ENCODE peak calls at places on chromosome 1, in seven cellular contexts. H, C, P, T, I, S and Y are unnamed samples.

GRCh38 chr1:116725798-116726197 is 28.4 kb upstream of the CD2 start:
- DNase-seq in C (no peak), S (peak), P (no peak), H (no peak), T (no peak), I (no peak), Y (no peak)

GRCh38 chr1:9843576-9843945 is 19.8 kb upstream of the CLSTN1 start:
- DNase-seq in S (no peak), I (no peak), P (no peak), T (no peak), C (no peak), H (no peak), Y (no peak)

GRCh38 chr1:211648980-211649934 is 26.2 kb downstream of the NEK2 start:
- DNase-seq in H (peak), C (no peak), S (peak), T (no peak), P (peak), I (no peak), Y (no peak)

GRCh38 chr1:12184008-12184681 is 17.4 kb downstream of the TNFRSF1B start:
- DNase-seq in S (peak), H (peak), C (no peak), P (peak), I (peak), T (peak), Y (no peak)

GRCh38 chr1:182157187-182157586 is 95.7 kb upstream of the ZNF648 start:
- DNase-seq in C (no peak), H (no peak), T (no peak), I (no peak), S (no peak), P (no peak), Y (no peak)

GRCh38 chr1:23555225-23555801 is 4.0 kb downstream of the ID3 start:
- DNase-seq in S (peak), P (no peak), C (no peak), I (peak), H (no peak), T (no peak), Y (no peak)

GRCh38 chr1:109805486-109806180 is 41.9 kb upstream of the EPS8L3 start:
- DNase-seq in H (no peak), S (peak), T (no peak), C (no peak), P (no peak), I (no peak), Y (no peak)

GRCh38 chr1:228071839-228072657 is 10.5 kb upstream of the ARF1 start:
- DNase-seq in I (no peak), C (no peak), S (no peak), T (no peak), H (no peak), P (no peak), Y (no peak)

GRCh38 chr1:42322577-42322976 is 12.5 kb downstream of the FOXJ3 start:
- DNase-seq in H (no peak), I (no peak), S (peak), C (no peak), T (no peak), P (peak), Y (no peak)

GRCh38 chr1:85550784-85551516 is 29.6 kb upstream of the CCN1 start:
- DNase-seq in C (no peak), S (no peak), T (peak), H (no peak), P (peak), I (no peak), Y (peak)

GRCh38 chr1:37765937-37766664 is 1.2 kb upstream of the EPHA10 start:
- DNase-seq in S (no peak), I (no peak), T (peak), C (no peak), P (no peak), H (peak), Y (no peak)

GRCh38 chr1:19113362-19114092 is 96.5 kb downstream of the UBR4 start:
- DNase-seq in T (peak), I (peak), C (no peak), P (no peak), S (peak), H (peak), Y (peak)

GRCh38 chr1:19165501-19165900 is 44.6 kb downstream of the UBR4 start:
- DNase-seq in H (no peak), T (peak), I (no peak), C (no peak), S (no peak), P (no peak), Y (no peak)

GRCh38 chr1:26784023-26784871 is 3.5 kb upstream of the PIGV start:
- DNase-seq in S (peak), P (peak), C (no peak), I (peak), H (peak), T (peak), Y (peak)

GRCh38 chr1:61967750-61968149 is 225.5 kb downstream of the PATJ start:
- DNase-seq in T (no peak), H (peak), C (no peak), P (no peak), I (no peak), S (no peak), Y (no peak)

GRCh38 chr1:93137604-93138292 is 42.5 kb downstream of the TMED5 start:
- DNase-seq in T (no peak), H (no peak), C (no peak), S (no peak), P (no peak), I (no peak), Y (no peak)

GRCh38 chr1:121516279-121516967 is 331.6 kb downstream of the SRGAP2C start:
- DNase-seq in C (no peak), I (no peak), P (no peak), S (no peak), H (no peak), T (no peak), Y (no peak)

GRCh38 chr1:203555046-203555445 is 61.1 kb downstream of the OPTC start:
- DNase-seq in C (no peak), S (no peak), P (no peak), H (peak), I (no peak), T (no peak), Y (no peak)

GRCh38 chr1:42674682-42675081 is 7.5 kb upstream of the YBX1 start:
- DNase-seq in I (no peak), T (no peak), C (no peak), S (peak), H (no peak), P (no peak), Y (no peak)

GRCh38 chr1:20366766-20367602 is 76.3 kb downstream of the VWA5B1 start:
- DNase-seq in C (peak), S (peak), P (peak), I (peak), H (peak), T (peak), Y (no peak)

GRCh38 chr1:44650159-44650831 is 24.0 kb downstream of the TMEM53 start:
- DNase-seq in T (no peak), P (no peak), C (no peak), I (no peak), H (no peak), S (no peak), Y (no peak)

GRCh38 chr1:26017606-26018005 is 4.0 kb upstream of the EXTL1 start:
- DNase-seq in T (no peak), I (no peak), P (no peak), H (no peak), S (no peak), C (no peak), Y (no peak)

GRCh38 chr1:199774433-199775089 is 252.9 kb upstream of the NR5A2 start:
- DNase-seq in S (no peak), C (no peak), T (peak), I (peak), P (peak), H (no peak), Y (no peak)